ENCODE peak calls at places on chromosomes 11 and 22, in nine cellular contexts. One of them, this sample, is unnamed.

GRCh38 chr11:100808904-100809491 is 121.9 kb downstream of the ARHGAP42 start:
- DNase-seq in NCI-H2029: no peak
- DNase-seq in stimulated activated CD4-positive, alpha-beta T cell treated with anti-CD3 and anti-CD28 coated beads, Interleukin-15, amount 100 ng/mL, for 48 hours: no peak
- DNase-seq in hypothalamus: no peak
- DNase-seq in neural crest cell: no peak
- DNase-seq in NCI-H526 treated with DMSO at 0.1 percent for 48 hours: peak; percentile 40
- DNase-seq in fibroblast of the aortic adventitia: peak; percentile 89
- DNase-seq in GM12892: no peak
- DNase-seq in activated CD4-positive, alpha-beta T cell treated with anti-CD3 and anti-CD28 coated beads, Interleukin-2, amount 50 U/mL, for 1 hour: no peak
- DNase-seq in this sample: no peak

GRCh38 chr22:30044369-30044768 is 35.9 kb upstream of the HORMAD2 start:
- DNase-seq in stimulated activated CD4-positive, alpha-beta T cell treated with anti-CD3 and anti-CD28 coated beads, Interleukin-15, amount 100 ng/mL, for 48 hours: no peak
- DNase-seq in NCI-H2029: peak; percentile 25
- DNase-seq in hypothalamus: no peak
- DNase-seq in neural crest cell: no peak
- DNase-seq in NCI-H526 treated with DMSO at 0.1 percent for 48 hours: no peak
- DNase-seq in fibroblast of the aortic adventitia: peak; percentile 95
- DNase-seq in activated CD4-positive, alpha-beta T cell treated with anti-CD3 and anti-CD28 coated beads, Interleukin-2, amount 50 U/mL, for 1 hour: no peak
- DNase-seq in GM12892: no peak
- DNase-seq in this sample: no peak

GRCh38 chr11:287821-288327 is 1.1 kb upstream of the PGGHG start:
- DNase-seq in GM12892: peak; percentile 17
- DNase-seq in neural crest cell: no peak
- DNase-seq in fibroblast of the aortic adventitia: no peak
- DNase-seq in activated CD4-positive, alpha-beta T cell treated with anti-CD3 and anti-CD28 coated beads, Interleukin-2, amount 50 U/mL, for 1 hour: peak; percentile 76
- DNase-seq in NCI-H2029: no peak
- DNase-seq in hypothalamus: no peak
- DNase-seq in stimulated activated CD4-positive, alpha-beta T cell treated with anti-CD3 and anti-CD28 coated beads, Interleukin-15, amount 100 ng/mL, for 48 hours: no peak
- DNase-seq in NCI-H526 treated with DMSO at 0.1 percent for 48 hours: no peak
- DNase-seq in this sample: no peak

GRCh38 chr11:119897576-119897975 is 168.6 kb upstream of the NECTIN1 start:
- DNase-seq in neural crest cell: no peak
- DNase-seq in hypothalamus: no peak
- DNase-seq in fibroblast of the aortic adventitia: no peak
- DNase-seq in NCI-H2029: no peak
- DNase-seq in NCI-H526 treated with DMSO at 0.1 percent for 48 hours: no peak
- DNase-seq in GM12892: no peak
- DNase-seq in activated CD4-positive, alpha-beta T cell treated with anti-CD3 and anti-CD28 coated beads, Interleukin-2, amount 50 U/mL, for 1 hour: no peak
- DNase-seq in stimulated activated CD4-positive, alpha-beta T cell treated with anti-CD3 and anti-CD28 coated beads, Interleukin-15, amount 100 ng/mL, for 48 hours: no peak
- DNase-seq in this sample: no peak

GRCh38 chr11:67615455-67616430 is 9.0 kb downstream of the NDUFV1 start:
- DNase-seq in hypothalamus: no peak
- DNase-seq in NCI-H2029: peak; percentile 63
- DNase-seq in GM12892: peak; percentile 56
- DNase-seq in neural crest cell: peak; percentile 46
- DNase-seq in stimulated activated CD4-positive, alpha-beta T cell treated with anti-CD3 and anti-CD28 coated beads, Interleukin-15, amount 100 ng/mL, for 48 hours: peak; percentile 48
- DNase-seq in fibroblast of the aortic adventitia: no peak
- DNase-seq in activated CD4-positive, alpha-beta T cell treated with anti-CD3 and anti-CD28 coated beads, Interleukin-2, amount 50 U/mL, for 1 hour: peak; percentile 54
- DNase-seq in NCI-H526 treated with DMSO at 0.1 percent for 48 hours: no peak
- DNase-seq in this sample: no peak

GRCh38 chr11:75383246-75383645 is 16.1 kb upstream of the RPS3 start:
- DNase-seq in stimulated activated CD4-positive, alpha-beta T cell treated with anti-CD3 and anti-CD28 coated beads, Interleukin-15, amount 100 ng/mL, for 48 hours: no peak
- DNase-seq in NCI-H526 treated with DMSO at 0.1 percent for 48 hours: no peak
- DNase-seq in activated CD4-positive, alpha-beta T cell treated with anti-CD3 and anti-CD28 coated beads, Interleukin-2, amount 50 U/mL, for 1 hour: no peak
- DNase-seq in neural crest cell: no peak
- DNase-seq in GM12892: no peak
- DNase-seq in NCI-H2029: no peak
- DNase-seq in hypothalamus: no peak
- DNase-seq in fibroblast of the aortic adventitia: no peak
- DNase-seq in this sample: no peak

GRCh38 chr11:130940706-130941105 is 24.4 kb upstream of the SNX19 start:
- DNase-seq in stimulated activated CD4-positive, alpha-beta T cell treated with anti-CD3 and anti-CD28 coated beads, Interleukin-15, amount 100 ng/mL, for 48 hours: no peak
- DNase-seq in NCI-H2029: no peak
- DNase-seq in NCI-H526 treated with DMSO at 0.1 percent for 48 hours: no peak
- DNase-seq in GM12892: no peak
- DNase-seq in activated CD4-positive, alpha-beta T cell treated with anti-CD3 and anti-CD28 coated beads, Interleukin-2, amount 50 U/mL, for 1 hour: no peak
- DNase-seq in fibroblast of the aortic adventitia: peak; percentile 24
- DNase-seq in neural crest cell: no peak
- DNase-seq in hypothalamus: no peak
- DNase-seq in this sample: no peak

GRCh38 chr11:47152126-47152952 is 24.3 kb downstream of the ARFGAP2 start:
- DNase-seq in activated CD4-positive, alpha-beta T cell treated with anti-CD3 and anti-CD28 coated beads, Interleukin-2, amount 50 U/mL, for 1 hour: no peak
- DNase-seq in stimulated activated CD4-positive, alpha-beta T cell treated with anti-CD3 and anti-CD28 coated beads, Interleukin-15, amount 100 ng/mL, for 48 hours: no peak
- DNase-seq in GM12892: no peak
- DNase-seq in neural crest cell: no peak
- DNase-seq in fibroblast of the aortic adventitia: no peak
- DNase-seq in NCI-H526 treated with DMSO at 0.1 percent for 48 hours: no peak
- DNase-seq in hypothalamus: no peak
- DNase-seq in NCI-H2029: no peak
- DNase-seq in this sample: no peak

GRCh38 chr11:130705670-130706421 is 210.4 kb downstream of the SNX19 start:
- DNase-seq in hypothalamus: no peak
- DNase-seq in GM12892: no peak
- DNase-seq in activated CD4-positive, alpha-beta T cell treated with anti-CD3 and anti-CD28 coated beads, Interleukin-2, amount 50 U/mL, for 1 hour: no peak
- DNase-seq in fibroblast of the aortic adventitia: peak; percentile 45
- DNase-seq in NCI-H526 treated with DMSO at 0.1 percent for 48 hours: no peak
- DNase-seq in NCI-H2029: peak; percentile 67
- DNase-seq in stimulated activated CD4-positive, alpha-beta T cell treated with anti-CD3 and anti-CD28 coated beads, Interleukin-15, amount 100 ng/mL, for 48 hours: no peak
- DNase-seq in neural crest cell: no peak
- DNase-seq in this sample: no peak

GRCh38 chr11:65366340-65366773 is 11.8 kb downstream of the TIGD3 start:
- DNase-seq in GM12892: no peak
- DNase-seq in NCI-H526 treated with DMSO at 0.1 percent for 48 hours: peak; percentile 83
- DNase-seq in activated CD4-positive, alpha-beta T cell treated with anti-CD3 and anti-CD28 coated beads, Interleukin-2, amount 50 U/mL, for 1 hour: no peak
- DNase-seq in neural crest cell: no peak
- DNase-seq in fibroblast of the aortic adventitia: peak; percentile 91
- DNase-seq in NCI-H2029: peak; percentile 70
- DNase-seq in hypothalamus: no peak
- DNase-seq in stimulated activated CD4-positive, alpha-beta T cell treated with anti-CD3 and anti-CD28 coated beads, Interleukin-15, amount 100 ng/mL, for 48 hours: no peak
- DNase-seq in this sample: peak; percentile 60

GRCh38 chr11:30740071-30740470 is 153.9 kb upstream of the MPPED2 start:
- DNase-seq in activated CD4-positive, alpha-beta T cell treated with anti-CD3 and anti-CD28 coated beads, Interleukin-2, amount 50 U/mL, for 1 hour: no peak
- DNase-seq in hypothalamus: no peak
- DNase-seq in GM12892: no peak
- DNase-seq in NCI-H526 treated with DMSO at 0.1 percent for 48 hours: no peak
- DNase-seq in stimulated activated CD4-positive, alpha-beta T cell treated with anti-CD3 and anti-CD28 coated beads, Interleukin-15, amount 100 ng/mL, for 48 hours: no peak
- DNase-seq in NCI-H2029: no peak
- DNase-seq in fibroblast of the aortic adventitia: no peak
- DNase-seq in neural crest cell: no peak
- DNase-seq in this sample: no peak

GRCh38 chr11:22304337-22304961 is 33.7 kb upstream of the SLC17A6 start:
- DNase-seq in activated CD4-positive, alpha-beta T cell treated with anti-CD3 and anti-CD28 coated beads, Interleukin-2, amount 50 U/mL, for 1 hour: no peak
- DNase-seq in fibroblast of the aortic adventitia: peak; percentile 49
- DNase-seq in GM12892: no peak
- DNase-seq in NCI-H526 treated with DMSO at 0.1 percent for 48 hours: peak; percentile 65
- DNase-seq in neural crest cell: no peak
- DNase-seq in stimulated activated CD4-positive, alpha-beta T cell treated with anti-CD3 and anti-CD28 coated beads, Interleukin-15, amount 100 ng/mL, for 48 hours: no peak
- DNase-seq in hypothalamus: no peak
- DNase-seq in NCI-H2029: peak; percentile 44
- DNase-seq in this sample: peak; percentile 7

GRCh38 chr11:111137846-111138245 is 107.7 kb upstream of the POU2AF2 start:
- DNase-seq in NCI-H2029: peak; percentile 26
- DNase-seq in activated CD4-positive, alpha-beta T cell treated with anti-CD3 and anti-CD28 coated beads, Interleukin-2, amount 50 U/mL, for 1 hour: no peak
- DNase-seq in fibroblast of the aortic adventitia: no peak
- DNase-seq in stimulated activated CD4-positive, alpha-beta T cell treated with anti-CD3 and anti-CD28 coated beads, Interleukin-15, amount 100 ng/mL, for 48 hours: no peak
- DNase-seq in GM12892: no peak
- DNase-seq in NCI-H526 treated with DMSO at 0.1 percent for 48 hours: no peak
- DNase-seq in neural crest cell: no peak
- DNase-seq in hypothalamus: no peak
- DNase-seq in this sample: no peak

GRCh38 chr11:131811380-131811779 is 441.0 kb downstream of the NTM start:
- DNase-seq in fibroblast of the aortic adventitia: no peak
- DNase-seq in GM12892: no peak
- DNase-seq in hypothalamus: no peak
- DNase-seq in stimulated activated CD4-positive, alpha-beta T cell treated with anti-CD3 and anti-CD28 coated beads, Interleukin-15, amount 100 ng/mL, for 48 hours: no peak
- DNase-seq in neural crest cell: no peak
- DNase-seq in NCI-H2029: no peak
- DNase-seq in activated CD4-positive, alpha-beta T cell treated with anti-CD3 and anti-CD28 coated beads, Interleukin-2, amount 50 U/mL, for 1 hour: no peak
- DNase-seq in NCI-H526 treated with DMSO at 0.1 percent for 48 hours: no peak
- DNase-seq in this sample: no peak

GRCh38 chr11:95567685-95568084 is 221.9 kb downstream of the FAM76B start:
- DNase-seq in GM12892: no peak
- DNase-seq in hypothalamus: no peak
- DNase-seq in neural crest cell: no peak
- DNase-seq in fibroblast of the aortic adventitia: peak; percentile 78
- DNase-seq in activated CD4-positive, alpha-beta T cell treated with anti-CD3 and anti-CD28 coated beads, Interleukin-2, amount 50 U/mL, for 1 hour: no peak
- DNase-seq in NCI-H2029: no peak
- DNase-seq in NCI-H526 treated with DMSO at 0.1 percent for 48 hours: no peak
- DNase-seq in stimulated activated CD4-positive, alpha-beta T cell treated with anti-CD3 and anti-CD28 coated beads, Interleukin-15, amount 100 ng/mL, for 48 hours: no peak
- DNase-seq in this sample: no peak

GRCh38 chr22:19868773-19869471 is 14.2 kb upstream of the GNB1L start:
- DNase-seq in hypothalamus: peak; percentile 41
- DNase-seq in fibroblast of the aortic adventitia: no peak
- DNase-seq in activated CD4-positive, alpha-beta T cell treated with anti-CD3 and anti-CD28 coated beads, Interleukin-2, amount 50 U/mL, for 1 hour: no peak
- DNase-seq in NCI-H2029: no peak
- DNase-seq in NCI-H526 treated with DMSO at 0.1 percent for 48 hours: peak; percentile 42
- DNase-seq in neural crest cell: no peak
- DNase-seq in stimulated activated CD4-positive, alpha-beta T cell treated with anti-CD3 and anti-CD28 coated beads, Interleukin-15, amount 100 ng/mL, for 48 hours: no peak
- DNase-seq in GM12892: no peak
- DNase-seq in this sample: no peak

GRCh38 chr22:46537221-46537945 is at the start of gene CELSR1:
- DNase-seq in NCI-H2029: no peak
- DNase-seq in activated CD4-positive, alpha-beta T cell treated with anti-CD3 and anti-CD28 coated beads, Interleukin-2, amount 50 U/mL, for 1 hour: no peak
- DNase-seq in stimulated activated CD4-positive, alpha-beta T cell treated with anti-CD3 and anti-CD28 coated beads, Interleukin-15, amount 100 ng/mL, for 48 hours: no peak
- DNase-seq in GM12892: no peak
- DNase-seq in NCI-H526 treated with DMSO at 0.1 percent for 48 hours: no peak
- DNase-seq in neural crest cell: peak; percentile 29
- DNase-seq in hypothalamus: no peak
- DNase-seq in fibroblast of the aortic adventitia: peak; percentile 13
- DNase-seq in this sample: no peak

GRCh38 chr22:17552737-17553136 is 10.6 kb upstream of the SLC25A18 start:
- DNase-seq in NCI-H526 treated with DMSO at 0.1 percent for 48 hours: no peak
- DNase-seq in activated CD4-positive, alpha-beta T cell treated with anti-CD3 and anti-CD28 coated beads, Interleukin-2, amount 50 U/mL, for 1 hour: no peak
- DNase-seq in NCI-H2029: no peak
- DNase-seq in hypothalamus: no peak
- DNase-seq in neural crest cell: no peak
- DNase-seq in stimulated activated CD4-positive, alpha-beta T cell treated with anti-CD3 and anti-CD28 coated beads, Interleukin-15, amount 100 ng/mL, for 48 hours: no peak
- DNase-seq in fibroblast of the aortic adventitia: no peak
- DNase-seq in GM12892: no peak
- DNase-seq in this sample: no peak

GRCh38 chr11:27217948-27218410 is 145.0 kb downstream of the CCDC34 start:
- DNase-seq in neural crest cell: no peak
- DNase-seq in NCI-H2029: no peak
- DNase-seq in stimulated activated CD4-positive, alpha-beta T cell treated with anti-CD3 and anti-CD28 coated beads, Interleukin-15, amount 100 ng/mL, for 48 hours: no peak
- DNase-seq in GM12892: no peak
- DNase-seq in hypothalamus: no peak
- DNase-seq in fibroblast of the aortic adventitia: peak; percentile 90
- DNase-seq in NCI-H526 treated with DMSO at 0.1 percent for 48 hours: no peak
- DNase-seq in activated CD4-positive, alpha-beta T cell treated with anti-CD3 and anti-CD28 coated beads, Interleukin-2, amount 50 U/mL, for 1 hour: no peak
- DNase-seq in this sample: no peak

GRCh38 chr22:50074551-50075042 is 10.6 kb downstream of the MLC1 start:
- DNase-seq in NCI-H2029: peak; percentile 37
- DNase-seq in stimulated activated CD4-positive, alpha-beta T cell treated with anti-CD3 and anti-CD28 coated beads, Interleukin-15, amount 100 ng/mL, for 48 hours: no peak
- DNase-seq in neural crest cell: no peak
- DNase-seq in activated CD4-positive, alpha-beta T cell treated with anti-CD3 and anti-CD28 coated beads, Interleukin-2, amount 50 U/mL, for 1 hour: no peak
- DNase-seq in NCI-H526 treated with DMSO at 0.1 percent for 48 hours: no peak
- DNase-seq in fibroblast of the aortic adventitia: no peak
- DNase-seq in hypothalamus: no peak
- DNase-seq in GM12892: no peak
- DNase-seq in this sample: no peak

GRCh38 chr22:27540247-27540646 is 261.3 kb downstream of the MN1 start:
- DNase-seq in neural crest cell: no peak
- DNase-seq in NCI-H2029: no peak
- DNase-seq in stimulated activated CD4-positive, alpha-beta T cell treated with anti-CD3 and anti-CD28 coated beads, Interleukin-15, amount 100 ng/mL, for 48 hours: no peak
- DNase-seq in fibroblast of the aortic adventitia: no peak
- DNase-seq in NCI-H526 treated with DMSO at 0.1 percent for 48 hours: no peak
- DNase-seq in activated CD4-positive, alpha-beta T cell treated with anti-CD3 and anti-CD28 coated beads, Interleukin-2, amount 50 U/mL, for 1 hour: no peak
- DNase-seq in GM12892: no peak
- DNase-seq in hypothalamus: no peak
- DNase-seq in this sample: no peak

GRCh38 chr11:117654856-117655255 is 142.2 kb downstream of the DSCAML1 start:
- DNase-seq in NCI-H2029: no peak
- DNase-seq in activated CD4-positive, alpha-beta T cell treated with anti-CD3 and anti-CD28 coated beads, Interleukin-2, amount 50 U/mL, for 1 hour: no peak
- DNase-seq in stimulated activated CD4-positive, alpha-beta T cell treated with anti-CD3 and anti-CD28 coated beads, Interleukin-15, amount 100 ng/mL, for 48 hours: no peak
- DNase-seq in fibroblast of the aortic adventitia: no peak
- DNase-seq in hypothalamus: no peak
- DNase-seq in GM12892: no peak
- DNase-seq in NCI-H526 treated with DMSO at 0.1 percent for 48 hours: no peak
- DNase-seq in neural crest cell: no peak
- DNase-seq in this sample: no peak

GRCh38 chr11:69636512-69636866 is 4.5 kb upstream of the CCND1 start:
- DNase-seq in hypothalamus: no peak
- DNase-seq in activated CD4-positive, alpha-beta T cell treated with anti-CD3 and anti-CD28 coated beads, Interleukin-2, amount 50 U/mL, for 1 hour: no peak
- DNase-seq in GM12892: no peak
- DNase-seq in fibroblast of the aortic adventitia: peak; percentile 92
- DNase-seq in neural crest cell: peak; percentile 67
- DNase-seq in stimulated activated CD4-positive, alpha-beta T cell treated with anti-CD3 and anti-CD28 coated beads, Interleukin-15, amount 100 ng/mL, for 48 hours: no peak
- DNase-seq in NCI-H2029: no peak
- DNase-seq in NCI-H526 treated with DMSO at 0.1 percent for 48 hours: peak; percentile 69
- DNase-seq in this sample: no peak

GRCh38 chr11:96963375-96963774 is 573.6 kb downstream of the JRKL start:
- DNase-seq in stimulated activated CD4-positive, alpha-beta T cell treated with anti-CD3 and anti-CD28 coated beads, Interleukin-15, amount 100 ng/mL, for 48 hours: no peak
- DNase-seq in GM12892: no peak
- DNase-seq in fibroblast of the aortic adventitia: no peak
- DNase-seq in neural crest cell: no peak
- DNase-seq in hypothalamus: no peak
- DNase-seq in activated CD4-positive, alpha-beta T cell treated with anti-CD3 and anti-CD28 coated beads, Interleukin-2, amount 50 U/mL, for 1 hour: no peak
- DNase-seq in NCI-H2029: no peak
- DNase-seq in NCI-H526 treated with DMSO at 0.1 percent for 48 hours: no peak
- DNase-seq in this sample: no peak

GRCh38 chr22:41619979-41620645 is 731 bp downstream of the DESI1 start:
- DNase-seq in neural crest cell: peak; percentile 24
- DNase-seq in activated CD4-positive, alpha-beta T cell treated with anti-CD3 and anti-CD28 coated beads, Interleukin-2, amount 50 U/mL, for 1 hour: peak; percentile 39
- DNase-seq in NCI-H526 treated with DMSO at 0.1 percent for 48 hours: no peak
- DNase-seq in GM12892: peak; percentile 25
- DNase-seq in NCI-H2029: peak; percentile 34
- DNase-seq in stimulated activated CD4-positive, alpha-beta T cell treated with anti-CD3 and anti-CD28 coated beads, Interleukin-15, amount 100 ng/mL, for 48 hours: peak; percentile 35
- DNase-seq in fibroblast of the aortic adventitia: no peak
- DNase-seq in hypothalamus: no peak
- DNase-seq in this sample: no peak

GRCh38 chr22:50628543-50629134 is 687 bp upstream of the ARSA start:
- DNase-seq in NCI-H2029: no peak
- DNase-seq in hypothalamus: no peak
- DNase-seq in NCI-H526 treated with DMSO at 0.1 percent for 48 hours: no peak
- DNase-seq in neural crest cell: no peak
- DNase-seq in stimulated activated CD4-positive, alpha-beta T cell treated with anti-CD3 and anti-CD28 coated beads, Interleukin-15, amount 100 ng/mL, for 48 hours: no peak
- DNase-seq in fibroblast of the aortic adventitia: no peak
- DNase-seq in GM12892: no peak
- DNase-seq in activated CD4-positive, alpha-beta T cell treated with anti-CD3 and anti-CD28 coated beads, Interleukin-2, amount 50 U/mL, for 1 hour: no peak
- DNase-seq in this sample: no peak

GRCh38 chr11:61860054-61860903 is 31.1 kb downstream of the FADS3 start:
- DNase-seq in GM12892: no peak
- DNase-seq in stimulated activated CD4-positive, alpha-beta T cell treated with anti-CD3 and anti-CD28 coated beads, Interleukin-15, amount 100 ng/mL, for 48 hours: no peak
- DNase-seq in hypothalamus: no peak
- DNase-seq in NCI-H2029: peak; percentile 72
- DNase-seq in neural crest cell: no peak
- DNase-seq in fibroblast of the aortic adventitia: peak; percentile 71
- DNase-seq in NCI-H526 treated with DMSO at 0.1 percent for 48 hours: no peak
- DNase-seq in activated CD4-positive, alpha-beta T cell treated with anti-CD3 and anti-CD28 coated beads, Interleukin-2, amount 50 U/mL, for 1 hour: no peak
- DNase-seq in this sample: no peak

GRCh38 chr11:61543606-61544306 is 35.2 kb downstream of the LRRC10B start:
- DNase-seq in neural crest cell: no peak
- DNase-seq in hypothalamus: no peak
- DNase-seq in stimulated activated CD4-positive, alpha-beta T cell treated with anti-CD3 and anti-CD28 coated beads, Interleukin-15, amount 100 ng/mL, for 48 hours: no peak
- DNase-seq in GM12892: no peak
- DNase-seq in fibroblast of the aortic adventitia: peak; percentile 81
- DNase-seq in NCI-H2029: peak; percentile 39
- DNase-seq in NCI-H526 treated with DMSO at 0.1 percent for 48 hours: no peak
- DNase-seq in activated CD4-positive, alpha-beta T cell treated with anti-CD3 and anti-CD28 coated beads, Interleukin-2, amount 50 U/mL, for 1 hour: no peak
- DNase-seq in this sample: no peak

This sample was measured in Panc1.